ENCODE peak calls at places on chromosomes 16 and 17, in nine cellular contexts. H, S, T, D, U, X, I, R and M are unnamed samples.

GRCh38 chr17:78789149-78789662 is 7.1 kb upstream of the CYTH1 start:
- DNase-seq in S (no peak), R (no peak), H (no peak), U (no peak), I (peak; percentile 46), D (no peak), X (no peak), T (no peak), M (no peak)

GRCh38 chr16:2043980-2044451 is 3.6 kb downstream of the NTHL1 start:
- DNase-seq in S (no peak), X (no peak), R (no peak), I (no peak), H (no peak), T (no peak), U (no peak), D (no peak), M (no peak)

GRCh38 chr17:45050680-45051059 is 762 bp downstream of the DCAKD start:
- DNase-seq in H (peak; percentile 65), X (no peak), U (no peak), S (no peak), T (peak; percentile 74), R (peak; percentile 4), I (peak; percentile 58), D (peak; percentile 48), M (no peak)

GRCh38 chr17:29640981-29641642 is 18.4 kb upstream of the CORO6 start:
- DNase-seq in S (peak; percentile 17), U (no peak), X (no peak), T (no peak), R (no peak), I (no peak), D (no peak), H (no peak), M (no peak)

GRCh38 chr17:37043201-37043600 is 94.4 kb downstream of the AATF start:
- DNase-seq in S (no peak), R (no peak), D (no peak), I (peak; percentile 27), T (no peak), H (no peak), U (peak; percentile 37), X (no peak), M (no peak)

GRCh38 chr16:56874800-56875199 is 9.8 kb downstream of the SLC12A3 start:
- DNase-seq in S (peak; percentile 47), X (no peak), D (no peak), T (no peak), I (no peak), U (no peak), H (no peak), R (peak; percentile 17), M (peak; percentile 60)

GRCh38 chr16:57799619-57800212 is 2.6 kb downstream of the KIFC3 start:
- DNase-seq in I (no peak), U (no peak), T (no peak), D (peak; percentile 56), S (no peak), X (no peak), R (no peak), H (no peak), M (no peak)

GRCh38 chr17:70271200-70271599 is 101.9 kb downstream of the KCNJ2 start:
- DNase-seq in R (no peak), S (no peak), H (no peak), X (no peak), U (no peak), D (no peak), I (no peak), T (no peak), M (no peak)

GRCh38 chr16:30535106-30535776 is 583 bp upstream of the ZNF747 start:
- DNase-seq in U (no peak), R (no peak), D (no peak), I (peak; percentile 35), T (no peak), H (no peak), S (peak; percentile 42), X (no peak), M (no peak)

GRCh38 chr17:17164676-17165075 is 41.5 kb downstream of the PLD6 start:
- DNase-seq in U (no peak), I (no peak), X (no peak), H (no peak), T (no peak), D (no peak), R (no peak), S (no peak), M (no peak)

GRCh38 chr17:17159571-17159970 is 46.6 kb downstream of the PLD6 start:
- DNase-seq in U (no peak), D (no peak), T (no peak), S (no peak), I (no peak), R (no peak), H (no peak), X (no peak), M (no peak)

GRCh38 chr17:17161759-17162158 is 44.4 kb downstream of the PLD6 start:
- DNase-seq in U (no peak), S (no peak), D (no peak), X (no peak), H (no peak), I (no peak), R (no peak), T (no peak), M (no peak)

GRCh38 chr17:17164156-17164555 is 42.0 kb downstream of the PLD6 start:
- DNase-seq in H (no peak), X (no peak), T (no peak), D (no peak), R (no peak), I (no peak), S (no peak), U (no peak), M (no peak)

DNA sequence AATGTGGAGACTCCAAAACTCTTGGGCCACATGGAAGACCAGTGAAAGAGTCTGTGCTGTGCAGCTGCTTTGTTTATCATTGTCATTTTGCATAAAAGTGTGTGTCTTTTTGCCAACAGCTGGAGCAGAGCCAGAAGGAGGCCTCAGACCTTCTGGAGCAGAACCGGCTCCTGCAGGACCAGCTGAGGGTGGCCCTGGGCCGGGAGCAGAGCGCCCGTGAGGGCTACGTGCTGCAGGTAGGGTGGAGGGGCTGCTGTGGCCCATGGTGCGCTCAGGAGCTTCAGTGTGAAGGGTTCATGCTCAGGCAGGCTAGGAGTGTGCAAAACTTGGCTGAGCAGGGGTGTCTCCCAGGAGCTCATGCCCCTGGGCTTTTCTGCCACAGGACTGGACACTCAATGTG is 45.0 kb downstream of the PLD6 start:
- DNase-seq in D (no peak), X (no peak), R (no peak), H (no peak), I (no peak), T (no peak), U (no peak), S (no peak), M (no peak)
- H4K20me1 ChIP-seq in D (no peaks in the 10 kb centered on the region), X (no peaks in the 10 kb centered on the region), R (peaks cover 87% of the 10 kb centered on the region), H (peaks cover 2% of the 10 kb centered on the region), I (no peaks in the 10 kb centered on the region), T (no peaks in the 10 kb centered on the region), U (peaks cover 9% of the 10 kb centered on the region), S (no peaks in the 10 kb centered on the region), M (peaks cover 64% of the 10 kb centered on the region)

GRCh38 chr16:83329466-83329865 is 478.3 kb upstream of the HSBP1 start:
- DNase-seq in D (no peak), U (no peak), X (no peak), I (no peak), T (no peak), S (no peak), R (no peak), H (no peak), M (no peak)
- H4K20me1 ChIP-seq in D (no peaks in the 10 kb centered on the region), U (no peaks in the 10 kb centered on the region), X (no peaks in the 10 kb centered on the region), I (no peaks in the 10 kb centered on the region), T (no peaks in the 10 kb centered on the region), S (no peaks in the 10 kb centered on the region), R (no peaks in the 10 kb centered on the region), H (no peaks in the 10 kb centered on the region), M (no peaks in the 10 kb centered on the region)

GRCh38 chr16:48602357-48603014 is 7.5 kb downstream of the N4BP1 start:
- DNase-seq in H (no peak), X (no peak), S (no peak), I (no peak), T (no peak), D (no peak), U (no peak), R (no peak), M (no peak)
- H4K20me1 ChIP-seq in H (peaks cover 2% of the 10 kb centered on the region), X (peaks cover 4% of the 10 kb centered on the region), S (peaks cover 7% of the 10 kb centered on the region), I (peaks cover 43% of the 10 kb centered on the region), T (peaks cover 3% of the 10 kb centered on the region), D (peaks cover 90% of the 10 kb centered on the region), U (peaks cover 37% of the 10 kb centered on the region), R (peaks cover 48% of the 10 kb centered on the region), M (peaks cover 99% of the 10 kb centered on the region)

DNA sequence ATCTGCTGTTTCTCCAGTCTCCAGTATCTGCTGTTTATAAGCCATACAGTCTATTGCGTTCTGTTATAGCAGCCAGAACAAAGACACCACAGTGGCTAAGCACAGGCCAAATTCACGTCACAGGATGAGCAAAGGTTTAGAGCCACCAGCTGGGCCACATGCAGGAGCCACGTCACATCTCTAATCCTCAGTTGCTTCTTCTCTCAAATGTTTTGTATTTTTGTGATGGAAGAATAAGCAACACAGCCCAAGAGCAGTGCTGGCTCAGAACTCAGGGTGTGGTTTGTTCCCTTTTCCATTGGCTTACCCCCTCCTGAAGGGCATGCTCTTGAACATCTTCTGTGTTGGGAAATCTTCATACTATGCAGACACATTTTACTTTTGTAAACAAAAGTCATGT is 309.4 kb upstream of the CDH5 start:
- DNase-seq in D (no peak), T (no peak), H (no peak), S (peak; percentile 36), R (no peak), U (no peak), I (no peak), X (no peak), M (no peak)
- H4K20me1 ChIP-seq in D (no peaks in the 10 kb centered on the region), T (no peaks in the 10 kb centered on the region), H (no peaks in the 10 kb centered on the region), S (no peaks in the 10 kb centered on the region), R (no peaks in the 10 kb centered on the region), U (no peaks in the 10 kb centered on the region), I (no peaks in the 10 kb centered on the region), X (no peaks in the 10 kb centered on the region), M (no peaks in the 10 kb centered on the region)